ENCODE peak calls at places on chromosomes 7 and 10, in eight cellular contexts. W is fibroblast of lung, L is foreskin keratinocyte, H is OCI-LY7, N is IMR-90, R is psoas muscle, I is HL-60, X is Peyer's patch. Q is an unnamed sample.

GRCh38 chr10:95650232-95650631 is 6.3 kb downstream of the ALDH18A1 start:
- DNase-seq in W (no peak), L (no peak), H (no peak), N (no peak), R (no peak), I (no peak), X (no peak), Q (no peak)

GRCh38 chr7:115357213-115357999 is 435.5 kb downstream of the MDFIC start:
- DNase-seq in W (peak; percentile 69), L (no peak), H (no peak), N (peak; percentile 94), R (no peak), I (no peak), X (no peak), Q (no peak)

GRCh38 chr10:88038268-88038667 is 174.8 kb downstream of the PTEN start:
- DNase-seq in W (peak; percentile 93), L (no peak), H (no peak), N (peak; percentile 92), R (no peak), I (no peak), X (no peak), Q (no peak)

GRCh38 chr7:139714163-139714901 is 63.5 kb downstream of the HIPK2 start:
- DNase-seq in W (no peak), L (no peak), H (no peak), N (no peak), R (peak; percentile 39), I (no peak), X (peak; percentile 81), Q (no peak)

GRCh38 chr7:20722941-20723340 is 63.7 kb downstream of the SP8 start:
- DNase-seq in W (no peak), L (peak; percentile 85), H (no peak), N (no peak), R (no peak), I (no peak), X (no peak), Q (peak; percentile 36)

GRCh38 chr7:123154231-123154860 is 45.4 kb downstream of the SLC13A1 start:
- DNase-seq in W (peak; percentile 73), L (peak; percentile 51), H (peak; percentile 58), N (peak; percentile 50), R (peak; percentile 29), I (peak; percentile 34), X (peak; percentile 85), Q (peak; percentile 43)

GRCh38 chr10:86044029-86044428 is 322.6 kb downstream of the GRID1 start:
- DNase-seq in W (no peak), L (no peak), H (no peak), N (no peak), R (no peak), I (no peak), X (no peak), Q (no peak)

GRCh38 chr7:50349399-50349798 is 44.9 kb downstream of the IKZF1 start:
- DNase-seq in W (no peak), L (no peak), H (no peak), N (no peak), R (no peak), I (no peak), X (no peak), Q (no peak)

GRCh38 chr10:28788252-28788651 is 110.9 kb downstream of the BAMBI start:
- DNase-seq in W (no peak), L (no peak), H (no peak), N (no peak), R (no peak), I (no peak), X (no peak), Q (no peak)

GRCh38 chr10:70678250-70678635 is 5.9 kb downstream of the ADAMTS14 start:
- DNase-seq in W (no peak), L (no peak), H (no peak), N (no peak), R (no peak), I (no peak), X (no peak), Q (no peak)

GRCh38 chr10:72243822-72244437 is 27.9 kb upstream of the ASCC1 start:
- DNase-seq in W (peak; percentile 79), L (no peak), H (no peak), N (peak; percentile 90), R (peak; percentile 68), I (no peak), X (peak; percentile 70), Q (no peak)

GRCh38 chr7:102306916-102307677 is 20.4 kb downstream of the SH2B2 start:
- DNase-seq in W (peak; percentile 61), L (no peak), H (peak; percentile 98), N (peak; percentile 78), R (peak; percentile 69), I (no peak), X (peak; percentile 94), Q (no peak)

GRCh38 chr10:9608592-9608991 is 1409.1 kb upstream of the CELF2 start:
- DNase-seq in W (peak; percentile 21), L (no peak), H (peak; percentile 2), N (peak; percentile 50), R (no peak), I (no peak), X (no peak), Q (no peak)

GRCh38 chr10:60726253-60726652 is 52.0 kb upstream of the CDK1 start:
- DNase-seq in W (no peak), L (no peak), H (no peak), N (no peak), R (no peak), I (no peak), X (no peak), Q (no peak)

GRCh38 chr7:5296627-5297226 is 14.0 kb downstream of the SLC29A4 start:
- DNase-seq in W (no peak), L (no peak), H (peak; percentile 69), N (no peak), R (no peak), I (peak; percentile 36), X (peak; percentile 60), Q (no peak)

GRCh38 chr10:22369433-22370072 is 24.3 kb downstream of the SPAG6 start:
- DNase-seq in W (no peak), L (no peak), H (no peak), N (peak; percentile 6), R (no peak), I (peak; percentile 59), X (no peak), Q (peak; percentile 10)

GRCh38 chr10:59894114-59894513 is 12.2 kb downstream of the CCDC6 start:
- DNase-seq in W (peak; percentile 96), L (peak; percentile 63), H (no peak), N (peak; percentile 93), R (peak; percentile 24), I (no peak), X (no peak), Q (no peak)

DNA sequence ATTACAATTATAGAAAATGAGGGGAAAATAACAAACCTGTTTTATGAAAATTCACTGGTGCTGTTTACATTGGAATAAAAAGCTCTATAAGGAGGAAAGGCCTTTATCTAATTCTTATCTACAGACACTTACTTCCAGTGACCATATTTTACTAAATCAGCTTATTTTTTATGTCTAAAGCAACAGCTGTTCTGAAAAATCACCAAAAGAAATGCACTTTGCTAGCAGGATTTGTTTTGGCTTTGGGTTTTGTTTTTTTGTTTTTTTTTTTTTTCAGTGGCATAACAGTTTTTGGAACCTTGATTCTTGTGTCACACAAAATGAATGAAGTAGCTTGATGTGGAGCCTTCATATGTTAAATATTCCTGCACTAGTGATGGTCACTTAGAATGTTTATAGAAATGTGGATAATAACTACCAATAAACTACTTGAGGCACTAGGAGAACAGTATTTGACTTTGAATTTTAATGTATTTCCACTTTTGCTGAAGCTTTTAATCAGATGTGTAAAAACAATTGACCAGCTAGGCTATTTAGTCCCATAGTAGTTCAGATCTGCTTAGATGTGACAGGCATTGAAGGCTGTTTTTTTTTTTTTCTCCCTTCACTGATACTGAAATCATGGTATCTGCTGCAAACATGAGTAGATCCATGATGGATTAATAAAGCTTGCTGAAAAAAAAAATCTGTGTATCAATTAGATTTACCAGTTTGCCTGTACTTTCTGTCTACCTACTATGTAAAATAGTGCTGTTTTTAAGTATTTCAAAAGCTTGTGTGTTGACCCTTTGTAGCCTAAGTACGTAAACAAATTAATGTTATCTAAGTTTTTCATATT is 2.8 kb downstream of the ARL4A start:
- DNase-seq in W (no peak), L (no peak), H (no peak), N (no peak), R (no peak), I (no peak), X (no peak), Q (no peak)
- H3K27ac ChIP-seq in W (no peak overlapping the region), L (no peak overlapping the region), H (no peak overlapping the region), N (no peak overlapping the region), R (no peak overlapping the region), I (no peak overlapping the region), X (no peak overlapping the region), Q (no peak overlapping the region)

DNA sequence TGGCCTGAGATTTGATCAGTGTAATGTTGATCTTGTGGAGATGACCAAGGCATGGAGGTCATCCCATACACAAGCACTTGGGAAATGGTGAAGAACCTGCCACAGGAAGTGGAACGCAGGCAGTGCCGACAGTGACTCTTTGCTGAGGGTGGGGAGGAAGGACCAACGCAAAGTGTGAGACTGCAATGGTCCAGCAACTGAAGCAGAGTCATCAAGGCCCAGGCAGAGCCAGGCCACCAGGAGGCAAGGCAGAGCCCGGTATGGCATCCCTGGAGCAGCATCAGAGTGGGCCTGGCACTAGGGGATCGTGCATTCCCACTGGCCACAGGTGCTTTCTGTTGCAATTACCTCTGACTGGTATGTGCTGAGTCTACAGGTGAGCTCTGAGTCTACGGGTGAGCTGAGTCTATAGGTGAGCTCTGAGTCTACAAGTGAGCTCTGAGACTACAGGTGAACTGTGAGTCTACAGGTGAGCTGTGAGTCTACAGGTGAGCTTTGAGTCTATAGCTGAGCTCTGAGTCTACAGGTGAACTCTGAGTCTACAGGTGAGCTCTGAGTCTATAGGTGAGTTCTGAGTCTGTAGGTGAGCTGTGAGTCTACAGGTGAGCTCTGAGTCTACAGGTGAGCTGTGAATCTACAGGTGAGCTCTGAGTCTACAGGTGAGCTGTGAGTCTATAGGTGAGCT is 132.9 kb downstream of the KLF6 start:
- DNase-seq in W (no peak), L (no peak), H (no peak), N (no peak), R (no peak), I (no peak), X (no peak), Q (no peak)
- H3K27ac ChIP-seq in W (no peak overlapping the region), L (no peak overlapping the region), H (no peak overlapping the region), N (no peak overlapping the region), R (no peak overlapping the region), I (no peak overlapping the region), X (no peak overlapping the region), Q (no peak overlapping the region)

DNA sequence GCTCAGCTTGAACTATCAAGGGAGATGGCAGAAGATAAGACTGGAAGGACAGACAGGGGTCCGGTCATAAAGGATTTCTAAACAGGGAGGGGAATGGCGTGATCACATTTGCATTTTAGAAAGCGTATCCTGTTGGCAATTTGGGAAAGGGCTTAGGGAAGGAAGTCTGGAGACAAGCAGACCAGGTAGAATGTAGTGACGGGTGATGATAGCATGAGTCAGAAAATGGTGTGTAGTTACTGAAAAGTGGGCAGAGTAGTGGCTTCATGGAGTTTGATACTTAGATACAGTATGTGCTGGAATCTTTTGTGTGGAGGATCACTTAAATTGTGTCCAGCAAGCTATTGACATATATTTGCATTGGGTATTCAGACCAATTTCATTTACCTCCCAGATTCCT is 61.2 kb downstream of the LRGUK start:
- DNase-seq in W (no peak), L (peak; percentile 54), H (no peak), N (no peak), R (no peak), I (no peak), X (no peak), Q (no peak)
- H3K27ac ChIP-seq in W (no peak overlapping the region), L (peak overlapping the region; percentile 44), H (no peak overlapping the region), N (no peak overlapping the region), R (no peak overlapping the region), I (no peak overlapping the region), X (no peak overlapping the region), Q (no peak overlapping the region)

GRCh38 chr10:52999258-52999657 is 226.7 kb upstream of the MBL2 start:
- DNase-seq in W (no peak), L (no peak), H (no peak), N (no peak), R (no peak), I (no peak), X (no peak), Q (no peak)
- H3K27ac ChIP-seq in W (no peak overlapping the region), L (no peak overlapping the region), H (no peak overlapping the region), N (no peak overlapping the region), R (no peak overlapping the region), I (no peak overlapping the region), X (no peak overlapping the region), Q (no peak overlapping the region)

Q was measured in epithelial cell of prostate.